ENCODE peak calls at places on chromosomes 1 and 21, in six cellular contexts. G, X, R, C, Q and K are unnamed samples.

GRCh38 chr1:2935766-2936390 is 85.4 kb upstream of the ACTRT2 start:
- DNase-seq in G (no peak), X (no peak), R (no peak), C (peak; percentile 35), Q (no peak), K (no peak)

GRCh38 chr1:58844176-58844575 is 60.3 kb upstream of the JUN start:
- DNase-seq in G (no peak), X (no peak), R (no peak), C (no peak), Q (no peak), K (peak; percentile 67)

GRCh38 chr21:45801129-45801735 is 157.7 kb downstream of the PCBP3 start:
- DNase-seq in G (no peak), X (no peak), R (no peak), C (no peak), Q (no peak), K (no peak)

GRCh38 chr1:180071760-180072159 is 82.9 kb upstream of the QSOX1 start:
- DNase-seq in G (no peak), X (no peak), R (no peak), C (no peak), Q (no peak), K (no peak)

GRCh38 chr1:232628335-232629214 is 1.4 kb downstream of the SIPA1L2 start:
- DNase-seq in G (no peak), X (no peak), R (no peak), C (no peak), Q (peak; percentile 26), K (peak; percentile 45)

GRCh38 chr1:53593758-53594380 is 134.7 kb downstream of the DMRTB1 start:
- DNase-seq in G (no peak), X (peak; percentile 28), R (no peak), C (no peak), Q (no peak), K (no peak)

GRCh38 chr1:24705260-24706073 is 39.8 kb upstream of the CLIC4 start:
- DNase-seq in G (peak; percentile 62), X (no peak), R (peak; percentile 93), C (peak; percentile 88), Q (peak; percentile 97), K (peak; percentile 83)

GRCh38 chr1:44799770-44800584 is at the start of gene PLK3:
- DNase-seq in G (peak; percentile 97), X (peak; percentile 95), R (peak; percentile 96), C (peak; percentile 98), Q (peak; percentile 98), K (peak; percentile 99)

GRCh38 chr1:216929870-216930582 is 206.8 kb upstream of the ESRRG start:
- DNase-seq in G (no peak), X (no peak), R (no peak), C (no peak), Q (peak; percentile 92), K (peak; percentile 87)

GRCh38 chr1:200184196-200184595 is 156.7 kb downstream of the NR5A2 start:
- DNase-seq in G (no peak), X (no peak), R (peak; percentile 60), C (no peak), Q (peak; percentile 93), K (peak; percentile 70)

GRCh38 chr1:110187139-110187890 is 22.8 kb upstream of the KCNC4 start:
- DNase-seq in G (no peak), X (no peak), R (no peak), C (no peak), Q (peak; percentile 4), K (peak; percentile 15)

GRCh38 chr1:220690140-220691038 is at the start of gene C1orf115:
- DNase-seq in G (no peak), X (peak; percentile 57), R (no peak), C (peak; percentile 60), Q (peak; percentile 70), K (peak; percentile 64)

GRCh38 chr1:234433563-234434285 is 45.3 kb downstream of the TARBP1 start:
- DNase-seq in G (no peak), X (no peak), R (no peak), C (no peak), Q (peak; percentile 69), K (peak; percentile 74)

GRCh38 chr1:164702216-164702615 is 143.2 kb downstream of the PBX1 start:
- DNase-seq in G (no peak), X (no peak), R (no peak), C (no peak), Q (no peak), K (peak; percentile 43)

GRCh38 chr21:36692125-36692843 is 6.6 kb upstream of the SIM2 start:
- DNase-seq in G (no peak), X (no peak), R (no peak), C (no peak), Q (no peak), K (no peak)